ENCODE peak calls at places on chromosomes 2 and 18, in four cellular contexts. L is A673, E is T-helper 2 cell, I is T-helper 1 cell. M is an unnamed sample.

GRCh38 chr2:202237787-202238233 is 587 bp downstream of the SUMO1 start:
- DNase-seq in L (peak; percentile 61), E (no peak), I (peak; percentile 4), M (no peak)

GRCh38 chr2:39668576-39668975 is 2.9 kb downstream of the TMEM178A start:
- DNase-seq in L (no peak), E (no peak), I (no peak), M (no peak)

GRCh38 chr18:49846718-49847470 is 33.6 kb upstream of the ACAA2 start:
- DNase-seq in L (no peak), E (no peak), I (no peak), M (no peak)

GRCh38 chr2:119730598-119731278 is 29.0 kb upstream of the PTPN4 start:
- DNase-seq in L (no peak), E (no peak), I (no peak), M (no peak)

GRCh38 chr2:179936654-179937053 is 70.4 kb downstream of the CWC22 start:
- DNase-seq in L (peak; percentile 35), E (no peak), I (no peak), M (no peak)

GRCh38 chr18:35747894-35748472 is 166.4 kb downstream of the GALNT1 start:
- DNase-seq in L (no peak), E (no peak), I (no peak), M (no peak)

GRCh38 chr2:18522484-18523146 is 37.8 kb downstream of the RDH14 start:
- DNase-seq in L (no peak), E (no peak), I (no peak), M (no peak)

GRCh38 chr2:19878268-19879046 is 23.3 kb downstream of the TTC32 start:
- DNase-seq in L (no peak), E (no peak), I (no peak), M (no peak)

GRCh38 chr2:110103060-110103961 is 12.3 kb downstream of the MALL start:
- DNase-seq in L (no peak), E (no peak), I (no peak), M (no peak)

GRCh38 chr2:171347158-171347557 is 86.6 kb downstream of the METTL8 start:
- DNase-seq in L (no peak), E (no peak), I (no peak), M (no peak)

GRCh38 chr2:219560037-219560892 is 11.1 kb downstream of the OBSL1 start:
- DNase-seq in L (no peak), E (no peak), I (no peak), M (peak; percentile 36)

GRCh38 chr2:37267685-37268084 is 36.2 kb downstream of the NDUFAF7 start:
- DNase-seq in L (no peak), E (no peak), I (no peak), M (no peak)

GRCh38 chr18:7116832-7117389 is 686 bp downstream of the LAMA1 start:
- DNase-seq in L (no peak), E (no peak), I (no peak), M (no peak)

GRCh38 chr2:74792282-74792681 is 41.6 kb upstream of the HK2 start:
- DNase-seq in L (peak; percentile 18), E (no peak), I (no peak), M (no peak)

GRCh38 chr2:26462511-26463251 is 15.2 kb downstream of the OTOF start:
- DNase-seq in L (peak; percentile 72), E (no peak), I (no peak), M (no peak)

GRCh38 chr2:85589166-85589565 is 4.9 kb downstream of the VAMP5 start:
- DNase-seq in L (no peak), E (no peak), I (no peak), M (no peak)

GRCh38 chr2:57888463-57888862 is 158.1 kb upstream of the VRK2 start:
- DNase-seq in L (no peak), E (no peak), I (no peak), M (no peak)

GRCh38 chr2:148939271-148939670 is 64.2 kb downstream of the KIF5C start:
- DNase-seq in L (peak; percentile 21), E (no peak), I (no peak), M (no peak)